ENCODE peak calls at places on chromosomes 12 and 14, in ten cellular contexts. C is GM12878, Q is sigmoid colon, F is H1, A is HepG2, R is breast epithelium, H is GM12891, Z is vagina, E is stomach, B is K562. G is an unnamed sample.
A peak's percentile ranks its signal among the peaks of the same experiment; 100 is the strongest.

GRCh38 chr14:98912655-98913054 is 359.3 kb downstream of the BCL11B start:
- DNase-seq in C (no peak), Q (no peak), F (no peak), A (no peak), R (no peak), H (no peak), Z (no peak), E (no peak), B (no peak), G (no peak)

GRCh38 chr14:57382283-57382682 is 8.1 kb upstream of the NAA30 start:
- DNase-seq in C (no peak), Q (no peak), F (no peak), A (peak; percentile 42), R (no peak), H (no peak), Z (no peak), E (no peak), B (no peak), G (no peak)

GRCh38 chr12:115354007-115354452 is 670.1 kb upstream of the TBX3 start:
- DNase-seq in C (no peak), Q (peak; percentile 90), F (no peak), A (peak; percentile 18), R (no peak), H (no peak), Z (no peak), E (peak; percentile 56), B (peak; percentile 13), G (no peak)

GRCh38 chr12:50059440-50060119 is 2.2 kb downstream of the ASIC1 start:
- DNase-seq in C (no peak), Q (no peak), F (no peak), A (no peak), R (no peak), H (no peak), Z (no peak), E (no peak), B (no peak), G (no peak)

GRCh38 chr12:10408842-10409241 is 715 bp downstream of the KLRC4 start:
- DNase-seq in C (no peak), Q (no peak), F (no peak), A (no peak), R (no peak), H (no peak), Z (no peak), E (no peak), B (no peak), G (no peak)

GRCh38 chr14:55131782-55132181 is 2.7 kb downstream of the LGALS3 start:
- DNase-seq in C (no peak), Q (no peak), F (no peak), A (no peak), R (no peak), H (no peak), Z (no peak), E (no peak), B (no peak), G (no peak)

GRCh38 chr12:42960087-42960527 is 370.6 kb upstream of the PRICKLE1 start:
- DNase-seq in C (no peak), Q (no peak), F (no peak), A (no peak), R (no peak), H (no peak), Z (no peak), E (no peak), B (no peak), G (no peak)

GRCh38 chr12:21774358-21775129 is at the start of gene KCNJ8:
- DNase-seq in C (no peak), Q (peak; percentile 92), F (peak; percentile 53), A (no peak), R (no peak), H (no peak), Z (no peak), E (peak; percentile 39), B (peak; percentile 84), G (no peak)

GRCh38 chr12:62347922-62348650 is 87.9 kb downstream of the USP15 start:
- DNase-seq in C (no peak), Q (no peak), F (no peak), A (no peak), R (no peak), H (no peak), Z (no peak), E (no peak), B (no peak), G (no peak)

GRCh38 chr12:100229876-100230275 is 29.3 kb downstream of the ACTR6 start:
- DNase-seq in C (no peak), Q (no peak), F (no peak), A (no peak), R (no peak), H (no peak), Z (no peak), E (no peak), B (no peak), G (no peak)

DNA sequence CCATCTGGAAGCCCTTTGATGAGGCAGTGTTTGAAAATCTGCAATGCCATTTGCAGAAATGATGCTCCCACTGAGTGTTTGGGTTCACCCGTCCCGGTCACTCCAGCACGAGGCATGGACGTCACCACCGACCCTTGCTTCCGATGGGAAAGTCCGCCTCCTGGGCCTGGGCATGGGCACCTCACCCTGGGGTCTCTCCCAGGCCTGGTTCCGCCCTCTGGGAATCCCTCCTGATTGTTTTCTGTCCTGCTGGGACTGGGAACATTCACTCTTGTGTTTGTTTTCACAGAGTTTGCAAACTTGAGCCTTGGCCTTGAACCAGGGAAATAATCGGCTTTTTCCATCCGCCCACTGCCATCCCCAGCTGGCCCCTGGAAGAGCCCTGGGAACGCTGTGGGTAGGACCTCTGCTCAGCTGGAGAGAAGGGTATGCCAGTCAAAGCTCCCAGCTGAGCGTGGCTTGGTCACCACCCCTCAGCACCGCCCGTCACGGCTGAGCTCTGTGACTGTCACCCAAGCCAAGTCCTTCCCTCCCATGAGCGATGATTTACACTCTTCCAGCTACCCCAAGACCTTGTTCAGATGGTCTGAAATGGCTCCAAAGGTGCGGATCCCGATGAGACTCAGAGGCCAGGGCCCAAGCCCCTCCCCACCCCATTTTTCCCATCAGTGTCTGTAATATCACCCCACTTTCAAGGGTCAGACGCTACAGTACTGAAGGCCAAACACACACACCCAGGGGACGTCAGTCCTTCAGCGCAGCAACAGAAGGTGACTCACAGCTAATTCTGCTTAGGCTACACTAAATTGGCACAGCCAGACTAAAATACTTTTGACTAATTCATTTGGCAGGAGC is 34.1 kb upstream of the FZD10 start:
- DNase-seq in C (no peak), Q (peak; percentile 74), F (no peak), A (no peak), R (no peak), H (no peak), Z (no peak), E (no peak), B (no peak), G (no peak)
- TF ChIP-seq POLR2AphosphoS5 in C (no peak), Q (peak; percentile 13), F (no peak), A (no peak), R (peak; percentile 26), H (no peak), Z (peak; percentile 79), E (no peak), B (no peak), G (no peak)

DNA sequence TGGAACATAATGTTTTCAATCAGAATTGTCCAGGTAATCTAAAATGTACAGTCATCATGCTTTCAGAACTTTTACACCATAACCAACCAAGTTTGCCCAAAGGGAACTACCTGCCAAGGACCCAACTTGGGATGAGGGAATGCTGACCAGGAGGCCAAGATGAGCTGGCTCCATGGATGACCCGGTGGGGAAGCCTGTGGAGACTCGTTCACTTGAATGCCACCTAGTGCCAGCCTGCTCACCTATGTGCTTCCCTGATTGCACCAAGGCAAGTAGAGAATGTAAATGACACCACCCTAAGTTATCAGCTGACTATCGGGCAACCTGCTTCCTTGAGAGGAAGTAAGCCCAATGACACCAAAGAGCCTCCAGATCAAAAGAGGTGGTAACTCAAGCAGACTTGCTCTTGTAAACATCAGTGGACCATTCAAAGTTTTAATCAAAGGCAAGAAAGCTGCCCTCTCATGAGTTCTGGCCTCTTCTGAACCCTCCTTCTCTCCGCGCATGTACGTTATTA is 137.3 kb downstream of the TTC7B start:
- DNase-seq in C (no peak), Q (no peak), F (no peak), A (no peak), R (no peak), H (no peak), Z (no peak), E (no peak), B (no peak), G (no peak)
- TF ChIP-seq POLR2A in C (no peak), Q (no peak), F (no peak), A (no peak), R (no peak), H (no peak), Z (no peak), E (no peak), B (no peak), G (no peak)

DNA sequence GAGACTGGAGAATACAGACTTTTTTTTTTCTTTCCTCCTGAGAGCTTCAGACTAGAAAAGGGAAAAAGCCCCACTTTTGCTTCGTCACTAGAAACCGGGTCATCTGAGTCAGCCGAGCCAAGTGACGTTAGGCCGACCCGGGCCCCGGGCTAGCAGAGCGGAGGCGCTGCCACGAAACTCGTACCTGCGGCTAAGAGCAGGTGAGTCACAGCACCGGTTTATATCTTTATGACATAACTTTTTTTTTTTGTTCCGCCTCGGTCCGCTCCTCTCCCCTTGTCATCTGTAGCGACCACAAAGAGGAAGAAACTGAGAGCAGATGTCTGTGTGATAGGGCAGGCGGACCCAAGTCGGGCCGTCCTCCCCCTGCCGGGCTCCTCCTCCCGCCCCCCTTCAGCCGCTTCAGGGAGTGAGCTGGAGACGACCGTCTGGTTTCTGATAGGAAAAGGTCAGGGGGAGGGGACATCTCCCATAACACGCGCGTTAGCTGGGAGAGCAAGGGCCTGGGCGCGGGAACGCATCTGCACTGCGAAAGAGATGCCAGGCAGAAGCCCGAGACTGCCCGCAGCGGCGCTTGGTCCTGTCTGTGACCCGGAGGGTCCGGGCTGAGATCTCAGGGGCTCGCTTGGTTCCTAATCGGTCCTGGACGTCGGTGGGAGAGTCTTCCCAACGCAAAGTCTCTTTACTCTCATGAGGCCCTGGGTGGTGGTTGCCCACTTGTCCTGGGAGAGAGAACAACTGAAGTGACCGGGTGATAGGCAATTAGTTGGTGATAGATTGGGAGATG is 573 bp downstream of the TTC6 start:
- DNase-seq in C (no peak), Q (no peak), F (no peak), A (peak; percentile 99), R (peak; percentile 85), H (no peak), Z (no peak), E (peak; percentile 68), B (peak; percentile 86), G (no peak)
- TF ChIP-seq POLR2AphosphoS5 in C (no peak), Q (peak; percentile 46), F (no peak), A (peak; percentile 89), R (peak; percentile 33), H (no peak), Z (no peak), E (peak; percentile 33), B (no peak), G (no peak)

DNA sequence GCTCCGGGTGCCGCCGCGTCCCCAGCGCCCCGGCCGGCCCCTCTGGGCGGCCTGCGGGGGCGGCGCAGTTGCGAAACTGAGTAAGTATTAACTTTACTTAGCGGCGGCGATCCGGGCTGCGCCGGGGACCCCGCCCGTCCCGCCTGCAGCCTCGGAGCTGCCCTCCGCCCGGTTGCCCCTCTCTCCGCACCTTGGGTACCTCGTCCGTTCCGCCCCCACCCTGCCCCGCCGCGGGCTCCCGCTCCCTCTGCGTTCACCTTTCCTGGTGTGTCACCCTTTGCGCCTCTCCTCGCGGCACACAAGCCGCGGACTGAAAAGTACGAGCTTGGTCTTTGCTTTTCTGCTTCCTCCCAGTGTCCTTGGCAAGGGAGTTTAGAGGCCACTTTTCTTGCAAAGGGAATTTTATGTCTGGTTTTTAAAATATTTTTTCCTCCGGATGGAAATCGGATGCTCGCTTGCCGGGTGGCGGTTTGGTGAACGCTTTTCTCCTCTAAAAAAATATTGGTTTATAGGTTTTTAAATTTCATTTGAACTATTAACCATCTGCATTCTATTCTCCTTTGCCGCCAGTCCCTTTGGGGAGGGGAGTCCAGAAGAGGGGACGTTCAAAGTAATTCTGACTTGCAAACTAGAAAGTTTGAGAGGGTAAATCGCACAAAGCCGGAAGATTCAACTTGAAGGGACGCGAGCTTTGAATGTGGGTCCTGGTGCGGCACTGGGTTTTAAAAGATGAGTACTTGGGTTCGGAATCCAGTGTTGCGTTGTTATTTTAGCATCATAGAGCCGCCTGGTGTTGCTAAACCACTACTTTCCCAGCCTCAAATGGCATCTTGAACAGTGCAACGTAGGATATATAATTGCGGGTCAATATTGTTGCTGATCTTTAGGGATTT is 833 bp downstream of the RASSF8 start:
- DNase-seq in C (no peak), Q (peak; percentile 86), F (no peak), A (no peak), R (peak; percentile 56), H (peak; percentile 23), Z (no peak), E (peak; percentile 27), B (no peak), G (no peak)
- TF ChIP-seq POLR2A in C (no peak), Q (no peak), F (no peak), A (no peak), R (no peak), H (no peak), Z (peak; percentile 56), E (no peak), B (no peak), G (no peak)